ENCODE peak calls at places on chromosomes 13 and 19, in nine cellular contexts. L is ascending aorta; G is GM23338; T is astrocyte; F is CD4-positive, alpha-beta memory T cell; N is endodermal cell; Q is cardiac muscle cell; W is H7; H is tibial artery. B is an unnamed sample.

GRCh38 chr19:55467236-55468053 is 2.9 kb upstream of the C19orf85 start:
- DNase-seq in F (no peak), G (peak; percentile 80), T (no peak), L (no peak), W (peak; percentile 96), Q (peak; percentile 91), H (peak; percentile 81), N (peak; percentile 90), B (no peak)

GRCh38 chr19:39270091-39270871 is 2.1 kb downstream of the IFNL2 start:
- DNase-seq in L (no peak), W (no peak), H (no peak), F (no peak), N (no peak), Q (peak; percentile 6), G (no peak), T (no peak), B (peak; percentile 48)

GRCh38 chr13:97879646-97880297 is 73.7 kb upstream of the IPO5 start:
- DNase-seq in F (no peak), T (peak; percentile 88), L (no peak), W (no peak), G (peak; percentile 39), H (no peak), N (no peak), Q (peak; percentile 84), B (peak; percentile 81)

GRCh38 chr13:39224841-39225240 is 186.6 kb downstream of the NHLRC3 start:
- DNase-seq in W (no peak), H (no peak), L (no peak), T (no peak), G (no peak), N (no peak), Q (no peak), F (no peak), B (no peak)

GRCh38 chr13:96782186-96782585 is 212.1 kb downstream of the OXGR1 start:
- DNase-seq in G (no peak), L (no peak), N (no peak), H (no peak), W (no peak), T (no peak), Q (no peak), F (no peak), B (no peak)

GRCh38 chr19:18526316-18526715 is 4.4 kb upstream of the ELL start:
- DNase-seq in H (no peak), T (no peak), N (no peak), L (no peak), G (no peak), W (no peak), F (no peak), Q (no peak), B (no peak)

GRCh38 chr13:111534646-111535461 is 214.4 kb downstream of the TEX29 start:
- DNase-seq in G (peak; percentile 57), W (no peak), H (no peak), N (no peak), Q (no peak), L (no peak), F (no peak), T (no peak), B (peak; percentile 45)

GRCh38 chr13:33767140-33767539 is 50.8 kb upstream of the RFC3 start:
- DNase-seq in T (no peak), H (no peak), L (no peak), Q (no peak), W (no peak), F (no peak), N (no peak), G (no peak), B (no peak)

GRCh38 chr19:5075603-5076002 is 106.7 kb downstream of the KDM4B start:
- DNase-seq in L (no peak), W (no peak), G (no peak), N (no peak), Q (no peak), F (no peak), H (no peak), T (no peak), B (no peak)

DNA sequence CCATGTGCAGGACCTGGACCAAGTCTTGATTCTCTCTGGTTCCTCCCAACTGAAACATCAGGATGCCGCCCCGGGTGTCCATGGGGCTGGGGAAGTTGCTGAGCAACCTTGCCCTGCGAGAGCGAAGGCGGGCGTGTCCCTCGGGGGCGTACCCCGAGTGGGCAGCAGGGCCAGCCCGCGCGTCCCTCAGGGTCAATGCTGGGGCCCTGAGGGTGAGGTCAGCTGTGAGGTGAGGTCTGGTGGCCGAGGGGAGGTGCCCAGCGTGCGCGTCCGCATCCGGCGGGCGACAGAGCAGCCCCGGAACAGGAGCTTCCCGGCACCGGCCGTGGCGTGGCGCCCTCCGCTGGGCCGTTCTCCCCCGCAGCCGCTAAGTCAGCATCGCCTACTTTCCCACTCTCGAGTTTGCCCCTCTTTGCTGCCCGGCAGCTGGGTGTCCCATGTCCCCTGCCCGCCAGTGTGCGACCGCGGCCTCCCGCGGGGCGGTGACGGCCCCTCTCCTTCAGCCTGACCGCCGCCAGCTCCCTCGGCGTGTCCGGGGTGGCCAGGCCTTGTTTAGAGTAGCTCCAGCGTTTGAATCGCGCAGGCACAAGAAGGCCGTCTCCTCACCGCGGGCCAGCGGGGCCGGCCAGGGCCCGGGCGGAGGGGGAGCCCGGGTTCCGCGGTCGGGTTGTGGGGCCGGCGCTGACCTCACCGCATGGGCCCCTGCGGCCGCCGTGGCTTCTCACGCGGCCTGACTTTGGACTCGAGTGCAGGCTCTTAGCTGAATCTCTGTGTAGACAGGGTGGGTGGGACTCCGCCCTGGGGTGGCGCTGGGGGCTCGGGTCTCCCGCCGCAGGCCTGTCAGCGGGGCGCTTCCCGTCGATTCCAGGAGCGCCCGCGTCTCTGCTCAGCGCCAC is 33.0 kb downstream of the GJA3 start:
- DNase-seq in L (no peak), F (no peak), Q (peak; percentile 65), W (peak; percentile 87), G (peak; percentile 68), H (peak; percentile 84), T (peak; percentile 47), N (peak; percentile 87), B (peak; percentile 54)
- H3K4me3 ChIP-seq in L (peak overlapping the region; percentile 83), F (peak overlapping the region; percentile 52), Q (peak overlapping the region; percentile 14), W (peak overlapping the region; percentile 65), G (peak overlapping the region; percentile 82), H (peak overlapping the region; percentile 54), T (peak overlapping the region; percentile 64), N (peak overlapping the region; percentile 77), B (peak overlapping the region; percentile 43)

GRCh38 chr13:46478641-46479040 is 74.3 kb upstream of the LRCH1 start:
- DNase-seq in Q (no peak), L (no peak), T (no peak), W (no peak), G (no peak), H (no peak), N (no peak), F (no peak), B (no peak)

GRCh38 chr13:46479286-46479685 is 73.7 kb upstream of the LRCH1 start:
- DNase-seq in Q (no peak), G (no peak), F (no peak), H (no peak), N (no peak), W (no peak), T (no peak), L (no peak), B (no peak)

GRCh38 chr13:46473806-46474205 is 79.2 kb upstream of the LRCH1 start:
- DNase-seq in H (no peak), N (peak; percentile 59), T (no peak), F (no peak), Q (no peak), W (no peak), G (peak; percentile 34), L (no peak), B (no peak)

GRCh38 chr13:46475586-46475991 is 77.4 kb upstream of the LRCH1 start:
- DNase-seq in N (no peak), Q (peak; percentile 25), T (peak; percentile 32), F (no peak), L (no peak), W (no peak), H (no peak), G (no peak), B (no peak)

DNA sequence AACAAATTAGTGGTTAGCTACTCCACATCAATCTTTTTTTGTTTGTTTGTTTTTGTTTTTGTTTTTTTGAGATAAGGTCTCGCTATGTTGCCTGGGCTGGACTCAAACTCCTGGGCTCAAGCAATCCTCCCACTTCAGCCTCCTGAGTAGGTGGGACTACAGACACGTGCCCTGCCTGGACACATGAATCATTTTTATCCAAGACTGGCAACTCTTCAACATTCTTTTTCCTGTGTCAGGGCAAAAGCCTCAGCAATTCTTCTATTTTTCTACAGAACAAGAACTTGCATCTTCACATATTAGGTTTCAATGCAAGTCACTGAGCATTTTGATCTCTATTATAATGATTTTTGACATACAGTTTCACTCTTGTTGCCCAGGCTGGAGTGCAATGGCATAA is 76.8 kb upstream of the LRCH1 start:
- DNase-seq in F (no peak), W (no peak), N (no peak), Q (peak; percentile 14), T (no peak), G (no peak), L (no peak), H (no peak), B (no peak)
- H3K27me3 ChIP-seq in F (no peaks in the 10 kb centered on the region), W (no peaks in the 10 kb centered on the region), N (peaks cover 14% of the 10 kb centered on the region), Q (no peaks in the 10 kb centered on the region), T (peaks cover 3% of the 10 kb centered on the region), G (no peaks in the 10 kb centered on the region), L (no peaks in the 10 kb centered on the region), H (no peaks in the 10 kb centered on the region), B (no peaks in the 10 kb centered on the region)

GRCh38 chr13:25881946-25882574 is 169.8 kb downstream of the SHISA2 start:
- DNase-seq in F (no peak), G (peak; percentile 78), H (no peak), Q (peak; percentile 50), T (peak; percentile 90), N (peak; percentile 74), W (peak; percentile 41), L (no peak), B (peak; percentile 44)
- H3K4me3 ChIP-seq in F (no peak overlapping the region), G (no peak overlapping the region), H (no peak overlapping the region), Q (no peak overlapping the region), T (peak overlapping the region; percentile 41), N (no peak overlapping the region), W (no peak overlapping the region), L (no peak overlapping the region), B (no peak overlapping the region)

GRCh38 chr19:29445246-29445645 is 80.5 kb upstream of the VSTM2B start:
- DNase-seq in L (no peak), H (no peak), N (peak; percentile 9), F (no peak), Q (no peak), W (no peak), G (no peak), T (no peak), B (no peak)

GRCh38 chr19:29448046-29448445 is 77.7 kb upstream of the VSTM2B start:
- DNase-seq in W (peak; percentile 4), H (no peak), L (no peak), Q (no peak), T (no peak), F (no peak), G (no peak), N (no peak), B (no peak)

GRCh38 chr19:29449371-29449770 is 76.4 kb upstream of the VSTM2B start:
- DNase-seq in N (peak; percentile 8), F (no peak), H (no peak), G (no peak), L (no peak), Q (no peak), W (peak; percentile 6), T (no peak), B (peak; percentile 23)

GRCh38 chr19:29442910-29443309 is 82.9 kb upstream of the VSTM2B start:
- DNase-seq in T (no peak), F (no peak), L (no peak), G (no peak), W (no peak), H (no peak), N (no peak), Q (no peak), B (no peak)

DNA sequence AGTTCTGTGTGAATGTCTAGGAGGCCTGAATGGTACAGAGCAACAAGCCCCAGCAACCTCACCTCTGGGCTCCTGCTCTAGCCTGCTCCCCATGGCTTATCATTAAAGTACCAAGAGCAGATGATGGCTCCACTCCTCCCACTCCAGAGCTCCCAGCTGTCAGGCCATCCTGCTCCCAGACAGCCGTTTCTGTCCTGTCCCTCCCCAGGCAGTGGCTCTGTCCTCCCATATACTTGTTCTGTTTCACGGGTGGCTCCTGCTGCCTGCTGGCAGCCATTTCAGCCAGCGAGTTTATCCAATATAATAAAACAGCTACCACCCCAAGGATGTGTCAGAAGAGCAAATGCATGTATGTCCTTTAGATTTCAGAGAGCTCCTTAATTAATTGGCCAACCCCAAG is 79.5 kb upstream of the VSTM2B start:
- DNase-seq in Q (no peak), T (no peak), N (no peak), L (no peak), W (no peak), H (no peak), G (no peak), F (no peak), B (peak; percentile 27)
- H3K27me3 ChIP-seq in Q (no peaks in the 10 kb centered on the region), T (no peaks in the 10 kb centered on the region), N (no peaks in the 10 kb centered on the region), L (no peaks in the 10 kb centered on the region), W (no peaks in the 10 kb centered on the region), H (no peaks in the 10 kb centered on the region), G (no peaks in the 10 kb centered on the region), F (no peaks in the 10 kb centered on the region), B (no peaks in the 10 kb centered on the region)